ENCODE peak calls at places on chromosome 21, in five cellular contexts. E is thoracic aorta; S is stimulated activated CD4-positive, alpha-beta T cell treated with anti-CD3 and anti-CD28 coated beads, Interleukin-4, amount 100 ng/mL, for 1 hour; Q is Right ventricle myocardium superior; W is HEK293T. V is an unnamed sample.

GRCh38 chr21:38327984-38328383 is 71.2 kb downstream of the KCNJ15 start:
- DNase-seq in E (no peak), S (no peak), W (no peak), Q (no peak), V (no peak)

GRCh38 chr21:42566524-42567180 is 53.0 kb downstream of the SLC37A1 start:
- DNase-seq in W (no peak), Q (peak), S (no peak), E (no peak), V (no peak)

GRCh38 chr21:44957047-44957831 is 17.4 kb downstream of the SLX9 start:
- DNase-seq in W (no peak), E (no peak), Q (peak), S (no peak), V (no peak)

GRCh38 chr21:32321480-32321879 is 22.8 kb downstream of the MRAP start:
- DNase-seq in W (no peak), E (no peak), S (no peak), Q (no peak), V (no peak)

GRCh38 chr21:38351961-38352521 is 95.2 kb downstream of the KCNJ15 start:
- DNase-seq in S (no peak), W (no peak), Q (no peak), E (no peak), V (no peak)

GRCh38 chr21:34889287-34889536 is 159.9 kb downstream of the RUNX1 start:
- DNase-seq in S (peak), E (no peak), W (peak), Q (no peak), V (no peak)

GRCh38 chr21:25934130-25934529 is 199.4 kb downstream of the GABPA start:
- DNase-seq in S (no peak), Q (no peak), W (no peak), E (no peak), V (no peak)

GRCh38 chr21:42624095-42624830 is 29.2 kb upstream of the PDE9A start:
- DNase-seq in W (no peak), S (no peak), Q (no peak), E (no peak), V (no peak)

GRCh38 chr21:37916795-37917142 is 512 bp upstream of the KCNJ6 start:
- DNase-seq in S (no peak), W (peak), E (no peak), Q (no peak), V (no peak)

V was measured in HCT116.